ENCODE peak calls at places on chromosomes 4 and X, in eight cellular contexts. K is mammary epithelial cell, C is heart right ventricle, E is cardiac muscle cell, B is neural progenitor cell, F is suprapubic skin, D is psoas muscle, M is mesenchymal stem cell. H is an unnamed sample. For H3K27me3 and H3K9me3, the result is how much of the 10 kb centered on the place peaks cover.

GRCh38 chrX:153744210-153745066 is 19.6 kb upstream of the PLXNB3 start:
- DNase-seq in K (no peak), C (no peak), E (no peak), B (peak), F (no peak), D (no peak), M (no peak), H (no peak)

GRCh38 chrX:121598356-121598755 is 550.9 kb downstream of the GLUD2 start:
- DNase-seq in K (peak), C (no peak), E (no peak), B (no peak), F (no peak), D (no peak), M (no peak), H (no peak)

GRCh38 chrX:20974326-20974725 is 399.9 kb upstream of the CNKSR2 start:
- DNase-seq in K (peak), C (no peak), E (peak), B (no peak), F (no peak), D (no peak), M (peak), H (no peak)

GRCh38 chr4:181528570-181529184 is 714.5 kb upstream of the TENM3 start:
- DNase-seq in K (peak), C (peak), E (peak), B (peak), F (no peak), D (peak), M (peak), H (no peak)

GRCh38 chr4:176185068-176185467 is 10.3 kb downstream of the SPATA4 start:
- DNase-seq in K (peak), C (no peak), E (peak), B (no peak), F (no peak), D (no peak), M (peak), H (no peak)

GRCh38 chrX:2609431-2610238 is 81.5 kb upstream of the CD99 start:
- DNase-seq in K (peak), C (no peak), E (peak), B (peak), F (no peak), D (no peak), M (peak), H (no peak)

GRCh38 chr4:136316961-136317360 is 1215.3 kb downstream of the PCDH18 start:
- DNase-seq in K (no peak), C (no peak), E (no peak), B (no peak), F (no peak), D (no peak), M (no peak), H (no peak)

GRCh38 chrX:17923546-17923945 is 62.4 kb upstream of the RAI2 start:
- DNase-seq in K (no peak), C (no peak), E (no peak), B (no peak), F (no peak), D (no peak), M (no peak), H (no peak)

GRCh38 chr4:997375-998071 is 4.3 kb upstream of the SLC26A1 start:
- DNase-seq in K (no peak), C (no peak), E (no peak), B (peak), F (no peak), D (no peak), M (peak), H (no peak)
- H3K27me3 ChIP-seq in K (under half), C (half or more), E (half or more), B (half or more), F (half or more), D (under half), M (half or more), H (under half)

GRCh38 chr4:109319684-109320083 is 17.2 kb upstream of the COL25A1 start:
- DNase-seq in K (no peak), C (no peak), E (no peak), B (no peak), F (no peak), D (no peak), M (no peak), H (no peak)

GRCh38 chr4:109319156-109319555 is 16.7 kb upstream of the COL25A1 start:
- DNase-seq in K (no peak), C (no peak), E (no peak), B (no peak), F (no peak), D (no peak), M (no peak), H (no peak)

GRCh38 chr4:109325698-109326097 is 23.2 kb upstream of the COL25A1 start:
- DNase-seq in K (no peak), C (no peak), E (no peak), B (no peak), F (no peak), D (no peak), M (no peak), H (no peak)

GRCh38 chr4:109321232-109321631 is 18.8 kb upstream of the COL25A1 start:
- DNase-seq in K (no peak), C (no peak), E (no peak), B (no peak), F (no peak), D (no peak), M (no peak), H (no peak)

GRCh38 chr4:109323348-109323747 is 20.9 kb upstream of the COL25A1 start:
- DNase-seq in K (no peak), C (no peak), E (no peak), B (no peak), F (no peak), D (no peak), M (no peak), H (no peak)
- H3K9me3 ChIP-seq in K (under half), C (under half), E (under half), B (under half), F (under half), D (under half), M (under half), H (under half)

DNA sequence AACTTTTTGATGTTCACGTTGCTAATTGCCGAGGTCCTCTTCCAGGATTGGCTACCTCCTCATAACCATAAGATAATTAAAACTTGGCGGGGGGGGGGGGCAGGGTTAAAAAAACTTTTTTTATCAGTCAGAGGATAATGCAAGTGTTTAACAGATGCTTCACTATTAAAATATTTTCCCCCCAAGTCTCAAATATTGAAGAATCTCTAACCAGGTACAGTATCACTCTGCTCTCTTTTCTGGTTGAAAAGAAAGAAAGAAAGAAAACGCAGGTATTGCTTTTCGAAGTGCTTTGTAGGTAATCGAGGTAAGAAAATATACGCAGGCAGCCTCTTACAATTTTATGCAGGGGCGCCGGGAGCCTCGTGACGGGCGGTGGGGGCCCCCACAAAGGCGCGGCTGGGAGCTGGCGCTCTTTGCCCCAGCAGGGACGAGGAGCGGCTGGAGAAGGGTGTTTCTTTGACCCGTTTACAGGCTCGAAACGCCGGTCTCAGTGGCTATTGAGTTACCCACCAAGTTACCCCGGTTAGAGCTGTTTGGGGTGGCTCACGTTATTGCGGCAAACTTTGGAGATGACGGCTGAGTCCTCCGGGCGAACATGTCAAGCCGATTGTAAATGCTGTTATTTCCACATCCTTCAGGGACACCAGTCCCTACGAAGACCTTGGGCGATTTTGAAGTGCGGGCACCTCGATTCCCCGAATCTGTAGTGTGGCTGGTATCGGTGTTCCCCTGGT is 465 bp upstream of the HAND2 start:
- DNase-seq in K (no peak), C (no peak), E (peak), B (peak), F (no peak), D (no peak), M (no peak), H (no peak)
- H3K27me3 ChIP-seq in K (half or more), C (under half), E (under half), B (half or more), F (half or more), D (under half), M (under half), H (half or more)

DNA sequence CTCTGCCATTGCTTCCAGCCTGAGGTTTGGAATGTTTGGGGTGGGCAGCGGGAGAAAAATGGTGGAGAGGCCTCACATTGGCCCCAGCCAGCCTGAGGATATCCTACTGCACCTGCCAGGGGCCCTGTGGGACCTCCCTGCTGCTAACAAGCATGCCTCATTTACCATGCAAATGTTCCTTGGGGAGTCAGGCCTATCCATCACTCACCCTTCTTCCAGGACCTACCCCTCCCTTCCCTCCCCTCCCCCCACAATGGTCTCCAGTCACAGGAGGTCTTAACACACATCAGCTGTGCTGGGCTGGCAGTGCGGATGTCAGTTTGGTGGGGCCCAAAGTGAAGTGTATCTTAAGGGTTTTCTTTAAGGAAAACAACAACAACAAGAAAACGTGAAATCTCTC is 139.2 kb downstream of the SHOX start:
- DNase-seq in K (no peak), C (no peak), E (no peak), B (peak), F (peak), D (no peak), M (no peak), H (no peak)
- H3K9me3 ChIP-seq in K (under half), C (under half), E (under half), B (under half), F (under half), D (under half), M (under half), H (under half)

GRCh38 chr4:4869731-4870483 is 10.4 kb downstream of the MSX1 start:
- DNase-seq in K (no peak), C (no peak), E (no peak), B (peak), F (no peak), D (no peak), M (no peak), H (no peak)

GRCh38 chr4:4870493-4871266 is 11.2 kb downstream of the MSX1 start:
- DNase-seq in K (no peak), C (no peak), E (no peak), B (no peak), F (no peak), D (no peak), M (no peak), H (no peak)

GRCh38 chr4:4867745-4868505 is 8.5 kb downstream of the MSX1 start:
- DNase-seq in K (no peak), C (no peak), E (no peak), B (peak), F (no peak), D (peak), M (no peak), H (no peak)

GRCh38 chr4:4868506-4869379 is 9.3 kb downstream of the MSX1 start:
- DNase-seq in K (no peak), C (no peak), E (no peak), B (peak), F (no peak), D (no peak), M (no peak), H (no peak)

GRCh38 chr4:4869380-4869723 is 9.9 kb downstream of the MSX1 start:
- DNase-seq in K (no peak), C (no peak), E (no peak), B (peak), F (no peak), D (no peak), M (no peak), H (no peak)
- H3K27me3 ChIP-seq in K (half or more), C (half or more), E (half or more), B (half or more), F (half or more), D (under half), M (half or more), H (under half)

GRCh38 chrX:48705876-48706275 is 9.3 kb downstream of the SUV39H1 start:
- DNase-seq in K (no peak), C (no peak), E (no peak), B (no peak), F (no peak), D (no peak), M (no peak), H (no peak)
- H3K9me3 ChIP-seq in K (under half), C (under half), E (under half), B (under half), F (under half), D (under half), M (under half), H (under half)

DNA sequence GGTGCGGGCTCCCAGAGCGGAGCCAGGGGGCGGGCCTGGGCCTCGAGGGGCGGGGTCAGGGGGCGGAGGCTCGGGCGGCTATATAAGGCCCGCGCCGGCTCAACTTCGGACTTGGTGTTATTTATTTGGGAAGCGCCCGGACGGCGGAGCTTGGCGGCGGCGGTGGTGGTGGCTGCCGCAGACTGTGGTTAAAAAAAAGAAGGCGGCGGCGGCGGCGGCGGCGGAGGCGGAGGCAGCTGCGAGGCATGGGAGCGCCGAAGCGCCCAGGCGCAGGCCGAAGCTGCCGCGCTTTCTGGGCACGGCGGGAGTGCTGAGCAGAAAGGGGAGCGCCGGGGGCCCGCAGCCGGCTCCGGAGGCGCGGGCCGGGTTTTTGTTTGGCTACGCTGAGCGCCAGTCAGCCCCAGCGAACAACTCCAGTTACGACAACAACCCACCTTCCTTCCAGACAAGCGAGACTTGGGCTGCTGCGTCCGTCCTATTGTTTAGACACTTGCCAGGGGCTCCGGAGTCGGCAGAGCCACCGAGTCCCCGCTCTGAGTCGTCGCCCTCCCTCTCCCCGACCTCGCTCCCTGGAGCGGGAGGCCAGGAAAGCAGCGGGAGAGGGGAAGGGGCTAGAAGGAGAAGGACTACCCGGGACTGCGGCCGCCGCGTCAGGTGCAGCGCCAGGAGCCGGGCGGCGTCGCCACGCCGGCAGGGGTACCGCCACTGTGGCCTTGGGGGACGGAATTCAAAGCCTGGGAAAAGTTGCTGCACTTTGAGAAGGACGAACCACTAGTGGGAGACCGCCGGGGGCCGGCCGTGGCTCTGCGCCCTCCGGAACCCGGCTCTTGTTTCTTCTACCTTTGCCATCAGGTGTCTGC is at the start of gene SLIT2:
- DNase-seq in K (peak), C (peak), E (peak), B (peak), F (peak), D (peak), M (peak), H (no peak)
- H3K27me3 ChIP-seq in K (under half), C (under half), E (under half), B (half or more), F (under half), D (under half), M (under half), H (under half)